ENCODE peak calls at places on chromosomes 11 and 22, in five cellular contexts. P is HCT116, E is GM23248, K is GM23338, S is SK-N-SH. L is an unnamed sample.

GRCh38 chr11:6843670-6844069 is 1.8 kb upstream of the OR10A5 start:
- DNase-seq in P (no peak), E (no peak), K (peak), S (no peak), L (peak)

GRCh38 chr11:8354622-8355417 is 91.1 kb upstream of the LMO1 start:
- DNase-seq in P (no peak), E (peak), K (no peak), S (peak), L (peak)

GRCh38 chr11:1450958-1451710 is 35.4 kb downstream of the MOB2 start:
- DNase-seq in P (no peak), E (no peak), K (no peak), S (no peak), L (peak)

GRCh38 chr22:23128269-23129108 is 13.3 kb downstream of the RSPH14 start:
- DNase-seq in P (peak), E (peak), K (peak), S (peak), L (peak)

GRCh38 chr11:49208006-49208721 is at the start of gene FOLH1:
- DNase-seq in P (no peak), E (peak), K (peak), S (peak), L (no peak)

GRCh38 chr22:24140357-24140756 is 40.9 kb upstream of the SUSD2 start:
- DNase-seq in P (no peak), E (no peak), K (no peak), S (no peak), L (no peak)

GRCh38 chr22:27983361-27983791 is 64.3 kb upstream of the PITPNB start:
- DNase-seq in P (no peak), E (no peak), K (no peak), S (no peak), L (no peak)

GRCh38 chr11:10925149-10925926 is 67.5 kb upstream of the ZBED5 start:
- DNase-seq in P (no peak), E (no peak), K (peak), S (no peak), L (no peak)

DNA sequence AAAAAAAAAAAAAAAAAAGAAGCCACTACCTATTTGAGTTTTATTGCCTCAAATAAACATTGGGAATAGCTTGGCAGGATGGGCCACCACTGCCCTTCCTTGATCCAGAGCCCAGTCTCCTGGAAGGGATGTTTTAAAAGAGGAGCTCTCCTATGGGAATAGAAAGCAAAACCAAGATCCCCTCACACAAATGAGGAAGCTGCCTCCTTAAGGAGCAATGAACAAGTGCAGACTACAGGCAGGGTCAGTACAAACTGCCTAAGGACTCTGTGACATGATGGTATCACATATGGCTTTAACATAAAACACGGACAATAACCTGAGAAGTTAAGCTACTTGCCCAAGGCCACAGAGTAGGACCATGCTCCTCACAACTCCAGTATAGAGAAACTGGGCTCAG is 120.8 kb downstream of the NAT10 start:
- DNase-seq in P (no peak), E (no peak), K (no peak), S (no peak), L (no peak)
- TF ChIP-seq EZH2phosphoT487 in P (no peak), E (no peak), K (no peak), S (no peak), L (no peak)

DNA sequence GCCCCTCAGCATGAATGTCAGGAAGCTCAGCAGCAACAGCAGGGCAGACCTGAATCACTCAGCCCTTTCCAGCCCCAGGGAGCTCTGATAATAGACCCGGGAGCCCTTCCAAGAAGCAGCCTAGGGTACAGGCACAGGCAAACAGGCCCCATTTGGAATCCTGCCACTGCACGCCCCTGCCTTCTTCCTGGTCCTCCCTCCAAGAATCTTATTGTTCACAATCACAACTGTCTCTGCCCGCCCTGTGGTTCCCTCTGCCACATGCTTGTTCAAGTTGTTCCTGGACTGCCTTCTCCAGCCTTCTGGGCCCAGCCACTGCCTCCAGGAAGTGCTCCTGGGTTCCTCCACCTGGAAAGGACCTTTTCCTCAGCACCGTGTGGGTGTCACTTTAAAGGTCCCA is 54.6 kb downstream of the LRRC32 start:
- DNase-seq in P (no peak), E (peak), K (no peak), S (no peak), L (no peak)
- TF ChIP-seq EZH2phosphoT487 in P (no peak), E (no peak), K (no peak), S (no peak), L (no peak)

GRCh38 chr11:3044004-3044403 is 13.2 kb downstream of the CARS1 start:
- DNase-seq in P (no peak), E (peak), K (no peak), S (no peak), L (no peak)
- TF ChIP-seq EZH2phosphoT487 in P (no peak), E (no peak), K (no peak), S (no peak), L (no peak)

DNA sequence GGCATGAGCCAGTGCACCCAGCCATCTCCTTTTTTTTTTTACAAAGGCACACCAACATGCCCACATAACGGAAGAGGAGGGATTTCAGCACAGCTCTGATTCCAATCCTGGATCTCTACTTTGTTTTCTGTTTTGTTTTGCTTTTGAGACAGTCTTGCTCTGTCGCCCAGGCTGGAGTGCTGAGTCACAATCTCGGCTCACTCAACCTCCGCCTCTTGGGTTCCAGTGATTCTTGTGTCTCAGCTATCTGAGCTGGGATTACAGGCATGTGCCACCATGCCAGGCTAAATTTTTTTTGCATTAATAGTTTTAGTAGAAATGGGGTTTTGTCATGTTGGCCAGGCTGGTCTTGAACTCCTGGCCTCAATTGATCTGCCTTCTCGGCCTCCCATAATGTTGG is 28.1 kb downstream of the VSTM5 start:
- DNase-seq in P (no peak), E (peak), K (no peak), S (no peak), L (no peak)
- TF ChIP-seq EZH2phosphoT487 in P (no peak), E (no peak), K (no peak), S (no peak), L (no peak)

GRCh38 chr11:130022799-130023198 is 20.2 kb upstream of the PRDM10 start:
- DNase-seq in P (no peak), E (peak), K (no peak), S (no peak), L (no peak)
- TF ChIP-seq EZH2phosphoT487 in P (no peak), E (no peak), K (no peak), S (no peak), L (no peak)